ENCODE peak calls at places on chromosomes 7 and 10, in ten cellular contexts. U is A549; D is NCI-H2081; O is NCI-H1105; R is nucleus accumbens; M is GM06990; X is stimulated activated naive CD8-positive, alpha-beta T cell treated with anti-CD3 and anti-CD28 coated beads, Interleukin-15, Interleukin-2, amounts not matched to agents 100 U/mL and 50 U/mL, for 24 hours; W is adipocyte; S is epithelial cell of prostate; J is T-helper 1 cell. K is an unnamed sample.

GRCh38 chr10:105952153-105952552 is 1212.4 kb downstream of the SORCS1 start:
- DNase-seq in U (no peak), D (peak; percentile 0), O (no peak), R (no peak), M (peak; percentile 14), X (no peak), W (peak; percentile 71), S (peak; percentile 43), J (no peak), K (peak; percentile 41)

GRCh38 chr10:73106301-73106700 is 4.0 kb upstream of the NUDT13 start:
- DNase-seq in U (no peak), D (no peak), O (no peak), R (no peak), M (no peak), X (no peak), W (no peak), S (no peak), J (no peak), K (no peak)

GRCh38 chr10:58854811-58855210 is 321.6 kb upstream of the PHYHIPL start:
- DNase-seq in U (no peak), D (no peak), O (no peak), R (no peak), M (no peak), X (no peak), W (no peak), S (no peak), J (no peak), K (no peak)

GRCh38 chr10:49651039-49651835 is 28.2 kb upstream of the C10orf53 start:
- DNase-seq in U (no peak), D (no peak), O (no peak), R (no peak), M (no peak), X (no peak), W (no peak), S (no peak), J (no peak), K (no peak)

GRCh38 chr7:76315372-76315771 is 12.9 kb downstream of the HSPB1 start:
- DNase-seq in U (no peak), D (no peak), O (no peak), R (no peak), M (no peak), X (no peak), W (no peak), S (no peak), J (no peak), K (no peak)

GRCh38 chr10:23202736-23203135 is 10.6 kb downstream of the PTF1A start:
- DNase-seq in U (no peak), D (peak; percentile 17), O (no peak), R (no peak), M (no peak), X (no peak), W (no peak), S (no peak), J (no peak), K (no peak)

GRCh38 chr7:81181066-81181465 is 262.2 kb upstream of the SEMA3C start:
- DNase-seq in U (no peak), D (no peak), O (no peak), R (no peak), M (no peak), X (no peak), W (no peak), S (no peak), J (no peak), K (no peak)

GRCh38 chr10:78782441-78782840 is 286.3 kb upstream of the ZMIZ1 start:
- DNase-seq in U (no peak), D (no peak), O (no peak), R (no peak), M (no peak), X (no peak), W (no peak), S (no peak), J (no peak), K (no peak)

GRCh38 chr7:129074361-129074871 is 19.5 kb upstream of the TNPO3 start:
- DNase-seq in U (no peak), D (no peak), O (no peak), R (no peak), M (no peak), X (no peak), W (no peak), S (no peak), J (no peak), K (no peak)

GRCh38 chr10:96585726-96586418 is 940 bp downstream of the TM9SF3 start:
- DNase-seq in U (no peak), D (peak; percentile 34), O (no peak), R (no peak), M (no peak), X (no peak), W (peak; percentile 52), S (no peak), J (peak; percentile 19), K (peak; percentile 13)

GRCh38 chr10:95233377-95234034 is 39.5 kb downstream of the ACSM6 start:
- DNase-seq in U (no peak), D (no peak), O (no peak), R (no peak), M (no peak), X (no peak), W (no peak), S (no peak), J (no peak), K (peak; percentile 48)

GRCh38 chr10:97810476-97810875 is 38.7 kb upstream of the SFRP5 start:
- DNase-seq in U (no peak), D (no peak), O (no peak), R (no peak), M (no peak), X (no peak), W (no peak), S (peak; percentile 16), J (no peak), K (no peak)

GRCh38 chr7:10034843-10035556 is 938.7 kb upstream of the PHF14 start:
- DNase-seq in U (no peak), D (no peak), O (no peak), R (no peak), M (no peak), X (no peak), W (no peak), S (no peak), J (no peak), K (no peak)

GRCh38 chr10:42932735-42933453 is 144.0 kb upstream of the RET start:
- DNase-seq in U (no peak), D (no peak), O (peak; percentile 39), R (no peak), M (no peak), X (peak; percentile 64), W (no peak), S (no peak), J (no peak), K (no peak)

GRCh38 chr7:101166909-101167644 is 1.7 kb upstream of the VGF start:
- DNase-seq in U (no peak), D (no peak), O (no peak), R (no peak), M (no peak), X (no peak), W (no peak), S (no peak), J (no peak), K (no peak)

GRCh38 chr10:91709394-91709798 is 76.5 kb upstream of the PPP1R3C start:
- DNase-seq in U (no peak), D (peak; percentile 90), O (peak; percentile 78), R (no peak), M (no peak), X (no peak), W (peak; percentile 32), S (peak; percentile 40), J (no peak), K (peak; percentile 13)

GRCh38 chr10:113128450-113129105 is 178.5 kb downstream of the TCF7L2 start:
- DNase-seq in U (no peak), D (no peak), O (no peak), R (no peak), M (no peak), X (no peak), W (no peak), S (no peak), J (no peak), K (peak; percentile 41)

GRCh38 chr7:16982640-16983103 is 100.9 kb upstream of the AGR3 start:
- DNase-seq in U (peak; percentile 60), D (peak; percentile 56), O (peak; percentile 46), R (no peak), M (no peak), X (no peak), W (peak; percentile 84), S (no peak), J (no peak), K (peak; percentile 61)

GRCh38 chr7:157689269-157690057 is 352.7 kb downstream of the DNAJB6 start:
- DNase-seq in U (no peak), D (no peak), O (no peak), R (no peak), M (no peak), X (no peak), W (no peak), S (no peak), J (no peak), K (no peak)

GRCh38 chr7:100484636-100485114 is 948 bp downstream of the NYAP1 start:
- DNase-seq in U (no peak), D (no peak), O (no peak), R (no peak), M (no peak), X (no peak), W (no peak), S (no peak), J (no peak), K (no peak)

GRCh38 chr7:19982841-19983835 is 209.7 kb upstream of the TMEM196 start:
- DNase-seq in U (peak; percentile 69), D (peak; percentile 61), O (no peak), R (no peak), M (no peak), X (peak; percentile 7), W (peak; percentile 78), S (no peak), J (no peak), K (peak; percentile 90)

GRCh38 chr10:97574374-97575100 is 2.0 kb downstream of the ANKRD2 start:
- DNase-seq in U (peak; percentile 98), D (peak; percentile 79), O (peak; percentile 83), R (no peak), M (no peak), X (no peak), W (peak; percentile 79), S (peak; percentile 69), J (no peak), K (peak; percentile 84)

GRCh38 chr7:2219136-2219535 is 13.6 kb downstream of the MAD1L1 start:
- DNase-seq in U (no peak), D (no peak), O (no peak), R (no peak), M (no peak), X (no peak), W (no peak), S (no peak), J (no peak), K (no peak)

GRCh38 chr7:80060218-80060806 is 74.3 kb upstream of the GNAI1 start:
- DNase-seq in U (peak; percentile 71), D (peak; percentile 77), O (peak; percentile 55), R (no peak), M (no peak), X (no peak), W (peak; percentile 89), S (no peak), J (no peak), K (peak; percentile 74)

GRCh38 chr7:71229201-71229600 is 97.3 kb downstream of the GALNT17 start:
- DNase-seq in U (no peak), D (no peak), O (no peak), R (no peak), M (no peak), X (no peak), W (no peak), S (no peak), J (no peak), K (no peak)

GRCh38 chr7:124856299-124856888 is 73.2 kb downstream of the POT1 start:
- DNase-seq in U (peak; percentile 30), D (peak; percentile 52), O (peak; percentile 15), R (no peak), M (peak; percentile 23), X (no peak), W (peak; percentile 80), S (no peak), J (no peak), K (peak; percentile 43)

GRCh38 chr10:67476201-67476600 is 219.8 kb downstream of the CTNNA3 start:
- DNase-seq in U (no peak), D (no peak), O (no peak), R (no peak), M (no peak), X (no peak), W (no peak), S (no peak), J (no peak), K (no peak)

GRCh38 chr7:76282344-76283253 is 19.9 kb upstream of the HSPB1 start:
- DNase-seq in U (no peak), D (no peak), O (no peak), R (no peak), M (no peak), X (no peak), W (peak; percentile 49), S (no peak), J (no peak), K (no peak)

K was measured in AG10803.